ENCODE peak calls at places on chromosomes 3 and 15, in five cellular contexts. I, M, S, E and Z are unnamed samples.
A peak's percentile ranks its signal among the peaks of the same experiment; 100 is the strongest.

GRCh38 chr15:66651913-66652642 is 50.0 kb upstream of the SMAD6 start:
- DNase-seq in I (no peak), M (no peak), S (no peak), E (no peak), Z (no peak)

GRCh38 chr15:36414670-36415069 is 164.8 kb upstream of the CDIN1 start:
- DNase-seq in I (peak; percentile 20), M (no peak), S (peak; percentile 17), E (no peak), Z (peak; percentile 29)

GRCh38 chr3:70832035-70832795 is 519.8 kb upstream of the MDFIC2 start:
- DNase-seq in I (peak; percentile 88), M (no peak), S (peak; percentile 86), E (no peak), Z (peak; percentile 89)

GRCh38 chr15:96058103-96058851 is 272.2 kb upstream of the NR2F2 start:
- DNase-seq in I (no peak), M (no peak), S (no peak), E (no peak), Z (no peak)

GRCh38 chr3:157572559-157573270 is 69.5 kb upstream of the VEPH1 start:
- DNase-seq in I (peak; percentile 82), M (peak; percentile 35), S (peak; percentile 64), E (no peak), Z (peak; percentile 81)

GRCh38 chr3:122668930-122669730 is 11.5 kb upstream of the PARP14 start:
- DNase-seq in I (peak; percentile 44), M (peak; percentile 24), S (peak; percentile 84), E (no peak), Z (peak; percentile 28)

GRCh38 chr15:64842986-64843561 is 1.4 kb downstream of the PLEKHO2 start:
- DNase-seq in I (peak; percentile 65), M (no peak), S (peak; percentile 59), E (no peak), Z (peak; percentile 74)

GRCh38 chr3:104677932-104678331 is 688.8 kb upstream of the ALCAM start:
- DNase-seq in I (no peak), M (no peak), S (no peak), E (no peak), Z (no peak)

GRCh38 chr15:88029696-88030095 is 226.8 kb downstream of the NTRK3 start:
- DNase-seq in I (no peak), M (no peak), S (no peak), E (no peak), Z (no peak)

GRCh38 chr3:69368129-69368741 is 17.7 kb downstream of the FRMD4B start:
- DNase-seq in I (peak; percentile 22), M (no peak), S (no peak), E (no peak), Z (peak; percentile 53)

GRCh38 chr15:77737238-77738037 is 104.7 kb upstream of the LINGO1 start:
- DNase-seq in I (no peak), M (no peak), S (no peak), E (no peak), Z (no peak)

GRCh38 chr3:120299403-120299802 is 14.4 kb upstream of the GPR156 start:
- DNase-seq in I (no peak), M (no peak), S (no peak), E (no peak), Z (no peak)

GRCh38 chr3:114456742-114457141 is 162.9 kb downstream of the TIGIT start:
- DNase-seq in I (no peak), M (no peak), S (no peak), E (no peak), Z (no peak)

GRCh38 chr3:45906681-45907220 is 20.4 kb downstream of the CCR9 start:
- DNase-seq in I (peak; percentile 70), M (no peak), S (peak; percentile 84), E (no peak), Z (peak; percentile 65)

GRCh38 chr3:172319653-172320052 is 128.6 kb downstream of the GHSR start:
- DNase-seq in I (no peak), M (no peak), S (no peak), E (no peak), Z (no peak)

GRCh38 chr3:38649500-38650247 is at the start of gene SCN5A:
- DNase-seq in I (peak; percentile 38), M (peak; percentile 55), S (no peak), E (peak; percentile 33), Z (peak; percentile 12)

GRCh38 chr3:94036909-94037507 is 8.6 kb upstream of the STX19 start:
- DNase-seq in I (peak; percentile 51), M (peak; percentile 34), S (peak; percentile 62), E (no peak), Z (peak; percentile 60)

DNA sequence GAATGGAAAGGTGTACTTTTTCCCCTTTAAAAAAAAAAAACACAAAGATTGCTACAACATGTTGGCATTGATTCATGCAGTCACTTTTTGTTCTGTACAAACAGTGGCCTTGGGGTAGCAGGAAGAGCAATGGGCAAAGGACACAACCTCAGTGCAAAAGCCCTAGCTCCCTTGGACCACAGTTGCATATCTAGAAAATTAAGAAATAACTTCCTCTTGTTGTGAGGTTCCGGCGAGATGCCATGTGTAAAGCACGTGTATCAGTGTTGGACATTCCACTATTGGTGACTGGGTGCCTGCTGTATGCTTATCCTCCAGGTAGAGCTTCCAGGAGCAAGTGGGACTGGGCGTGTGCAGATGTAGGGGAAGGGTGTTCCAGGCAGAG is 164.5 kb downstream of the THSD4 start:
- DNase-seq in I (peak; percentile 33), M (no peak), S (no peak), E (no peak), Z (peak; percentile 27)
- TF ChIP-seq CTCF in I (no peak), M (no peak), S (no peak), E (no peak), Z (no peak)

GRCh38 chr3:106365061-106365691 is 496.4 kb upstream of the CBLB start:
- DNase-seq in I (no peak), M (no peak), S (no peak), E (no peak), Z (no peak)
- H3K4me3 ChIP-seq in I (no peak overlapping the region), M (no peak overlapping the region), S (no peak overlapping the region), E (no peak overlapping the region), Z (no peak overlapping the region)

GRCh38 chr3:53921296-53921695 is 29.6 kb upstream of the SELENOK start:
- DNase-seq in I (peak; percentile 48), M (no peak), S (peak; percentile 8), E (no peak), Z (peak; percentile 24)
- TF ChIP-seq CTCF in I (peak; percentile 56), M (no peak), S (peak; percentile 40), E (no peak), Z (peak; percentile 56)

DNA sequence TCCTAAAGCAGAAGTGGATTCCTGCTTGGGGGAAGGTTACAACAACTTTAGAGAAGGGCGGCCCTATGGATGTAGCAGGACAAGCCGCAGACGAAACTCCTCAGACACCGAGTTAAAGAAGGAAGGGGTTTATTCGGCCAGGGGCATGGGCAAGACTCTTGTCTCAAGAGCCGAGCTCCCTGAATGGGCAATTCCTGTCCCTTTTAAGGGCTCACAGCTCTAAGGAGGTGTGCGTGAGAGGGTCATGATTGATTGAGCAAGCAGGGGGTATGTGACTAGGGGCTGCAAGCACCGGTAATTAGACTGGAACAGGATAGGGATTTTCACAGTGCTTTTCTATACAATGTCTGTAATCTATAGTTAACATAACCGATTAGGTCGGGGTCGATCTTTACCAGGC is 879 bp upstream of the PDHB start:
- DNase-seq in I (no peak), M (no peak), S (no peak), E (no peak), Z (no peak)
- H3K4me3 ChIP-seq in I (no peak overlapping the region), M (no peak overlapping the region), S (no peak overlapping the region), E (no peak overlapping the region), Z (no peak overlapping the region)

DNA sequence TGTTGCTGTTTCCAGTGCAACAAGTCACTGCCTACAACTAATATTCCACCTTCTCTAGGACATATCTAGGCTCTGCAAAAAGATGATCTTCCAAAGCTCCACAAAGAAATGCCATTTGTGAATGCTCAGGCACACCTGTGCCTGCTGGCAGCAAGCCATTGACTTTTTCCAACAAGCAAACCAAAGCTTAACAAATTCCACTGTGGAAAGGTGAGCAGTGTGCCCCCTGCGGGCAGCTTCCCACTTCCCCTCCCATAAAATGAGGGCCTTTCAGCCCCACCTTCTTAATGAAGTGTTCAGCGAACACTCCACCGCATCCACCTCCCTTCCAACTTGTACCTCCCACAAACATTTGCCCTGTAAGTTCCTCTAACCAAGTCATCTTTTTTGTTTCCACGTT is 157.5 kb upstream of the SLC24A5 start:
- DNase-seq in I (no peak), M (no peak), S (no peak), E (no peak), Z (no peak)
- TF ChIP-seq CTCF in I (no peak), M (no peak), S (no peak), E (no peak), Z (no peak)